ENCODE peak calls at places on chromosomes 1 and 21, in five cellular contexts. O is Daoy, U is spleen, Z is right atrium auricular region, K is substantia nigra. X is an unnamed sample.

GRCh38 chr1:224894915-224895314 is 34.6 kb upstream of the DNAH14 start:
- DNase-seq in K (no peak), U (no peak), O (peak; percentile 13), Z (no peak), X (peak; percentile 46)

GRCh38 chr1:208054485-208054884 is 143.6 kb upstream of the CD34 start:
- DNase-seq in Z (no peak), K (no peak), O (no peak), U (no peak), X (no peak)

GRCh38 chr21:45833437-45833836 is 148.1 kb upstream of the COL6A1 start:
- DNase-seq in Z (no peak), O (no peak), K (no peak), U (no peak), X (no peak)

GRCh38 chr1:169692766-169693460 is 18.5 kb downstream of the SELL start:
- DNase-seq in Z (no peak), K (no peak), U (no peak), O (no peak), X (no peak)

GRCh38 chr1:226128487-226129075 is 58.0 kb downstream of the ACBD3 start:
- DNase-seq in Z (no peak), K (no peak), O (no peak), U (peak; percentile 41), X (no peak)

GRCh38 chr21:15483138-15483780 is 246.5 kb upstream of the USP25 start:
- DNase-seq in K (peak; percentile 63), O (peak; percentile 69), U (peak; percentile 94), Z (peak; percentile 89), X (peak; percentile 93)

GRCh38 chr1:2413495-2414296 is 1.3 kb upstream of the PEX10 start:
- DNase-seq in Z (no peak), O (no peak), K (no peak), U (peak; percentile 86), X (peak; percentile 41)

GRCh38 chr1:31984419-31985347 is 29.0 kb upstream of the KHDRBS1 start:
- DNase-seq in O (peak; percentile 58), K (no peak), U (no peak), Z (no peak), X (no peak)

GRCh38 chr1:81264976-81265375 is 535.8 kb upstream of the ADGRL2 start:
- DNase-seq in O (no peak), U (no peak), Z (no peak), K (no peak), X (no peak)

GRCh38 chr1:232477728-232478127 is 152.2 kb downstream of the SIPA1L2 start:
- DNase-seq in U (no peak), Z (peak; percentile 64), O (peak; percentile 86), K (no peak), X (peak; percentile 34)

GRCh38 chr1:32858791-32859190 is 11.9 kb downstream of the FNDC5 start:
- DNase-seq in U (no peak), Z (no peak), K (no peak), O (no peak), X (no peak)

GRCh38 chr1:46535063-46535462 is 16.4 kb downstream of the KNCN start:
- DNase-seq in O (no peak), Z (no peak), K (no peak), U (no peak), X (no peak)

GRCh38 chr1:3731543-3731942 is 20.7 kb upstream of the CCDC27 start:
- DNase-seq in K (no peak), U (no peak), O (no peak), Z (no peak), X (no peak)

GRCh38 chr1:170273556-170274501 is 128.1 kb downstream of the NTMT2 start:
- DNase-seq in U (no peak), Z (no peak), K (no peak), O (no peak), X (no peak)

GRCh38 chr1:36161656-36162531 is 5.9 kb downstream of the MAP7D1 start:
- DNase-seq in Z (no peak), O (peak; percentile 71), K (no peak), U (peak; percentile 90), X (no peak)

GRCh38 chr1:59173721-59174120 is 123.2 kb upstream of the FGGY start:
- DNase-seq in O (peak; percentile 67), U (no peak), K (no peak), Z (no peak), X (no peak)

GRCh38 chr1:224168859-224169380 is 14.1 kb upstream of the DEGS1 start:
- DNase-seq in U (no peak), Z (no peak), O (peak; percentile 94), K (no peak), X (no peak)

GRCh38 chr1:43557744-43558245 is 27.1 kb downstream of the PTPRF start:
- DNase-seq in Z (no peak), O (no peak), K (no peak), U (no peak), X (no peak)

GRCh38 chr1:59315529-59316433 is 18.9 kb downstream of the FGGY start:
- DNase-seq in K (no peak), Z (no peak), O (no peak), U (no peak), X (no peak)

GRCh38 chr1:234836045-234836681 is 226.2 kb upstream of the IRF2BP2 start:
- DNase-seq in O (no peak), U (no peak), K (peak; percentile 22), Z (no peak), X (no peak)

GRCh38 chr1:117572546-117572945 is 33.3 kb upstream of the TENT5C start:
- DNase-seq in Z (no peak), O (no peak), K (no peak), U (peak; percentile 89), X (no peak)

GRCh38 chr1:18972531-18972930 is 16.1 kb upstream of the IFFO2 start:
- DNase-seq in K (no peak), U (no peak), Z (no peak), O (peak; percentile 56), X (no peak)

X was measured in neural progenitor cell.